ENCODE peak calls at places on chromosomes 1 and 21, in ten cellular contexts. P is fibroblast of lung, J is HCT116, F is NT2/D1, K is neuronal stem cell, O is H9, H is endodermal cell, M is K562, A is endothelial cell of umbilical vein, U is colonic mucosa. V is an unnamed sample.

GRCh38 chr21:42289926-42290325 is 25.3 kb downstream of the TFF3 start:
- DNase-seq in U (peak), A (no peak), H (no peak), K (no peak), O (no peak), J (no peak), P (no peak), M (no peak), F (no peak), V (no peak)

GRCh38 chr1:202093856-202094255 is 28.9 kb upstream of the GPR37L1 start:
- DNase-seq in J (no peak), P (no peak), O (no peak), K (no peak), F (no peak), H (no peak), A (no peak), M (no peak), U (no peak), V (no peak)

GRCh38 chr21:25660233-25660632 is 21.2 kb downstream of the JAM2 start:
- DNase-seq in O (no peak), P (no peak), K (no peak), U (no peak), H (no peak), F (no peak), J (no peak), M (no peak), A (no peak), V (no peak)

GRCh38 chr1:56258395-56258794 is 321.0 kb downstream of the PLPP3 start:
- DNase-seq in A (no peak), F (no peak), K (no peak), H (no peak), U (no peak), J (no peak), M (no peak), P (no peak), O (no peak), V (peak)

GRCh38 chr1:215475719-215476525 is 91.2 kb upstream of the KCTD3 start:
- DNase-seq in F (no peak), P (peak), H (no peak), O (no peak), K (no peak), M (no peak), U (no peak), A (no peak), J (no peak), V (no peak)

GRCh38 chr1:27416387-27417111 is 24.1 kb downstream of the GPR3 start:
- DNase-seq in K (no peak), F (no peak), J (peak), O (peak), M (peak), H (peak), P (peak), U (peak), A (peak), V (peak)

GRCh38 chr1:79982218-79982617 is 975.7 kb upstream of the ADGRL4 start:
- DNase-seq in P (peak), A (peak), U (peak), O (no peak), F (no peak), K (no peak), M (no peak), H (no peak), J (no peak), V (no peak)

GRCh38 chr1:116772648-116773045 is 18.4 kb downstream of the CD2 start:
- DNase-seq in U (no peak), K (no peak), P (peak), H (no peak), F (no peak), M (no peak), J (no peak), O (no peak), A (peak), V (no peak)

GRCh38 chr1:37147906-37148305 is 113.6 kb upstream of the GRIK3 start:
- DNase-seq in P (no peak), J (no peak), H (no peak), U (no peak), O (no peak), F (no peak), A (no peak), M (no peak), K (no peak), V (no peak)

GRCh38 chr1:147669475-147670318 is 627 bp downstream of the ACP6 start:
- DNase-seq in H (peak), F (peak), M (peak), J (no peak), A (peak), U (peak), O (peak), P (peak), K (peak), V (peak)

GRCh38 chr1:204286841-204287387 is 72.8 kb downstream of the PLEKHA6 start:
- DNase-seq in A (no peak), K (no peak), H (no peak), M (no peak), J (no peak), P (no peak), F (no peak), U (peak), O (no peak), V (no peak)

GRCh38 chr1:112868191-112868590 is 87.8 kb downstream of the SLC16A1 start:
- DNase-seq in M (no peak), P (no peak), O (no peak), U (no peak), F (no peak), H (peak), K (no peak), J (no peak), A (no peak), V (no peak)

GRCh38 chr1:193712356-193712755 is 525.9 kb upstream of the B3GALT2 start:
- DNase-seq in H (no peak), K (no peak), J (no peak), U (no peak), M (no peak), F (no peak), O (no peak), P (no peak), A (no peak), V (no peak)

GRCh38 chr1:32353431-32353830 is 8.9 kb downstream of the FAM229A start:
- DNase-seq in M (no peak), A (no peak), O (no peak), U (no peak), H (no peak), K (no peak), F (no peak), P (no peak), J (no peak), V (no peak)
- H3K9ac ChIP-seq in M (peak), A (no peak), O (no peak), U (no peak), H (no peak), K (no peak), F (peak), P (no peak), J (no peak), V (no peak)

DNA sequence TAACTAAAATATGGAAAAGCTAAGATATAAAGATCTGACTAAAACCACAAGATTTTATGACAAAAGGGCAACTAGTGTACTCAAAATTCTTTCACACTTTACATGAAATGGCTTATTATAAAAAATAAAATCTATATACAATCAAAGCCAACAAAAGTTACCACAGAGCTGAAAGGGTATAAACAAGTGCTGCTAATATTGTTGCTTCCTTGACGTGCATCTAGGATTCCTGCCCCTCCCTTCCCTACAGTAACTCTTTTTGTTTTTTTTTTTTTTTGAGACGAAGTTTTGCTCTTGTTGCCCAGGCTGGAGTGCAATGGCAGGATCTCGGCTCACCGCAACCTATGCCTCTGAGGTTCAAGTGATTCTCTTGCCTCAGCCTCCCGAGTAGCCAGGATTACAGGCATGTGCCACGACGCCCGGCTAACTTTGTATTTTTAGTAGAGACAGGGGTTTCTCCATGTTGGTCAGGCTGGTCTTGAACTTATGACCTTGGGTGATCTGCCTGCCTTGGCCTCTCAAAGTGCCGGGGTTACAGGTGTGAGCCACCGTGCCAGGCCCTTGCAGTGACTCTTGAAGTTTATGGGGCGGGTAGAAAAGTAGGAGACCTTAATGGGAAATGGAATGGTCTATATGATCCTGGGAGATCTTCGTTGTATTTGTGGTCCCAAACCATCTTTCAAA is 4.5 kb downstream of the SRSF4 start:
- DNase-seq in U (no peak), F (no peak), P (no peak), J (no peak), H (peak), A (no peak), O (peak), M (no peak), K (no peak), V (no peak)
- H3K9ac ChIP-seq in U (no peak), F (no peak), P (no peak), J (no peak), H (no peak), A (no peak), O (no peak), M (no peak), K (no peak), V (no peak)

GRCh38 chr1:39833616-39834015 is 45.0 kb upstream of the BMP8B start:
- DNase-seq in A (no peak), O (no peak), P (no peak), H (no peak), J (no peak), K (no peak), M (no peak), U (no peak), F (no peak), V (no peak)
- H3K9ac ChIP-seq in A (no peak), O (no peak), P (no peak), H (no peak), J (no peak), K (no peak), M (no peak), U (no peak), F (no peak), V (no peak)

GRCh38 chr1:26220199-26220912 is 13.6 kb upstream of the CEP85 start:
- DNase-seq in O (no peak), M (no peak), U (no peak), P (peak), K (no peak), H (no peak), F (no peak), J (no peak), A (no peak), V (no peak)

GRCh38 chr1:26221094-26221493 is 12.9 kb upstream of the CEP85 start:
- DNase-seq in O (no peak), U (no peak), A (no peak), J (no peak), P (no peak), M (no peak), F (no peak), K (no peak), H (no peak), V (no peak)

GRCh38 chr1:26225033-26225831 is 8.8 kb upstream of the CEP85 start:
- DNase-seq in F (peak), M (peak), P (peak), J (no peak), O (peak), U (peak), K (peak), H (peak), A (peak), V (peak)

GRCh38 chr1:26218906-26219494 is 15.0 kb upstream of the CEP85 start:
- DNase-seq in P (no peak), U (no peak), M (no peak), K (no peak), J (no peak), O (no peak), F (no peak), H (no peak), A (no peak), V (no peak)

DNA sequence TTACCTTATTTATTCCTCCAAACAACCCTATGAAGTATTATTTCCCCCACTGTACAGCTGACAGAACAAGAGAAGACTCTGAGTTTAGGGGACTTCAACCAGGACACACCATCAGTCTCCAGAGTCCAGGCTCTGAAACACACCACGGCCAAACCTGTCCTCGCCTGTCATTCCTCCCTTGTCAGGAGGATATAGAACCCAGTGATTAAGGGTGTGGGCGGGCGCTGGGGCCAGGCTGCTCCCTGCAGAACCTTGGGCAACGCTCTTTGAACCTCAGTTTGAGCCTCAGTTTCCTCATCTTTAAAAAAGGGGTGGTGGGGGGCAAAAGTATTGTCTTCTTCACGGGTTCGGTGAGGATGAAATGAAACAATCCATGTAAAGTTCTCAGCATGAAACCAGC is 9.4 kb upstream of the CEP85 start:
- DNase-seq in J (no peak), U (no peak), P (no peak), O (no peak), H (no peak), F (no peak), M (no peak), K (no peak), A (no peak), V (no peak)
- H3K9ac ChIP-seq in J (no peak), U (no peak), P (no peak), O (no peak), H (no peak), F (no peak), M (peak), K (no peak), A (no peak), V (no peak)

GRCh38 chr1:18341291-18342058 is 139.3 kb upstream of the KLHDC7A start:
- DNase-seq in O (no peak), F (no peak), P (no peak), U (no peak), H (no peak), J (no peak), A (no peak), M (no peak), K (no peak), V (no peak)

GRCh38 chr1:18342744-18343143 is 138.0 kb upstream of the KLHDC7A start:
- DNase-seq in H (no peak), J (no peak), K (no peak), U (no peak), F (no peak), O (no peak), M (no peak), P (no peak), A (no peak), V (no peak)

GRCh38 chr1:18339161-18339560 is 141.6 kb upstream of the KLHDC7A start:
- DNase-seq in A (no peak), F (no peak), U (no peak), J (no peak), P (no peak), H (no peak), K (no peak), M (no peak), O (no peak), V (no peak)

GRCh38 chr1:18340787-18341186 is 139.9 kb upstream of the KLHDC7A start:
- DNase-seq in M (no peak), O (no peak), K (no peak), P (no peak), F (no peak), H (no peak), J (no peak), U (no peak), A (no peak), V (no peak)

GRCh38 chr1:18340158-18340764 is 140.5 kb upstream of the KLHDC7A start:
- DNase-seq in J (no peak), F (no peak), A (no peak), O (no peak), H (no peak), U (no peak), K (no peak), P (no peak), M (no peak), V (no peak)
- H3K9ac ChIP-seq in J (no peak), F (no peak), A (no peak), O (no peak), H (no peak), U (no peak), K (no peak), P (no peak), M (no peak), V (no peak)

DNA sequence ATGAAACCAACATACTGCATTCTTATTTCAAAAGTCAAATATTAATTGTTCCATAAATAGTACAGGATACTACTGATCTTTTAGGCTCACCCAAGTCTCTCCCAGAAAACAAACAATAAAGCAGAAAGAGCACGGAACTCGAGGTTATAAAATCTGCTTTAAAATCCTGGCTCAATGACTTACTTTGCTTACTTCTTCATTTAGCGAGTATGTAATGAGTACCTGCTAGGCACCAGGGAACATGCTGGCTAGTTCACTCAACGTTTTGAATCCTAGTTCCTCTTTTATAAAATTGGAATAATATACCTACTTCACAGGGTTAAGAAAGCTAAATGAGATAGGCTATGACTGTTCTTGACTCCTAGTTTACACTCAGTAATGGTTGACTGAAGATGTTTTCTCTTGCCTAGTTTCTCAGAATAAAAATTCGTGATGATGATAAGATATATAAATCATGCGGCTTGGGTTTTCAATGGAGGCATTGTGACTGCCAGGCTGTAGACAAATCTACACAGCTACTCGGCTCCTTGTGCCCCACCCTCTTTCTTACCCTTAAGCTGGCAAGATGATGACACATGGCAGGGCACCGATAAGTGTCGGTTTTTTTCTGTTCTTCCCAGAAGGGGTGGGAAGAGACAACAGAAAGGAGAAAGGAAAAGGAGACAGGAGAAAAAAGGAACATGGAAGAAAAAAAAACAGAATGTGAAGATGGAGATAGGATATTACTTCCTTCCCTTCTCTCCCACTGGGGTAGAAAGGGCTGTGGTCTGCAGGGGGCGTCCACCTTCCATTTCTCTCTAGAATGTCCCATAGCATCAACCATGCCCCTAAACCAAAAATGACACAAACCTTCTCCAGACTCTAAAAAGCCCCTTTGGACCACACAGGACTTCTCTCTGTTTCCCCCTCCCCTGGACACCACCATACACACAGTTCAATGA is 507.1 kb downstream of the SMYD3 start:
- DNase-seq in O (no peak), P (no peak), U (no peak), A (no peak), F (no peak), J (no peak), M (no peak), H (no peak), K (no peak), V (no peak)
- H3K9ac ChIP-seq in O (no peak), P (no peak), U (no peak), A (no peak), F (no peak), J (no peak), M (no peak), H (no peak), K (no peak), V (no peak)

GRCh38 chr1:97396463-97396862 is 524.4 kb downstream of the DPYD start:
- DNase-seq in F (no peak), M (no peak), U (no peak), P (peak), O (no peak), H (no peak), A (peak), J (no peak), K (no peak), V (no peak)
- H3K9ac ChIP-seq in F (no peak), M (no peak), U (no peak), P (no peak), O (no peak), H (no peak), A (no peak), J (no peak), K (no peak), V (no peak)